ENCODE peak calls at places on chromosome 1, in six cellular contexts. One of them, this sample, is unnamed.

GRCh38 chr1:76160225-76160624 is 85.7 kb downstream of the ST6GALNAC3 start:
- DNase-seq in stomach: no peak
- DNase-seq in upper lobe of left lung: no peak
- DNase-seq in SK-N-SH: no peak
- DNase-seq in transverse colon: no peak
- DNase-seq in A549: no peak
- DNase-seq in this sample: no peak

GRCh38 chr1:23168079-23168461 is 586 bp downstream of the LUZP1 start:
- DNase-seq in stomach: no peak
- DNase-seq in upper lobe of left lung: peak; percentile 88
- DNase-seq in SK-N-SH: peak; percentile 87
- DNase-seq in transverse colon: peak; percentile 39
- DNase-seq in A549: no peak
- DNase-seq in this sample: peak; percentile 41

GRCh38 chr1:233064988-233065387 is 114.6 kb downstream of the NTPCR start:
- DNase-seq in stomach: no peak
- DNase-seq in upper lobe of left lung: no peak
- DNase-seq in SK-N-SH: no peak
- DNase-seq in transverse colon: no peak
- DNase-seq in A549: no peak
- DNase-seq in this sample: no peak

GRCh38 chr1:163275222-163275621 is 46.5 kb upstream of the NUF2 start:
- DNase-seq in stomach: no peak
- DNase-seq in upper lobe of left lung: no peak
- DNase-seq in SK-N-SH: no peak
- DNase-seq in transverse colon: no peak
- DNase-seq in A549: no peak
- DNase-seq in this sample: no peak

GRCh38 chr1:25805863-25806225 is 5.9 kb downstream of the SELENON start:
- DNase-seq in stomach: peak; percentile 61
- DNase-seq in upper lobe of left lung: peak; percentile 34
- DNase-seq in SK-N-SH: no peak
- DNase-seq in transverse colon: no peak
- DNase-seq in A549: no peak
- DNase-seq in this sample: no peak

GRCh38 chr1:72018562-72018961 is 263.8 kb downstream of the NEGR1 start:
- DNase-seq in stomach: no peak
- DNase-seq in upper lobe of left lung: no peak
- DNase-seq in SK-N-SH: no peak
- DNase-seq in transverse colon: no peak
- DNase-seq in A549: no peak
- DNase-seq in this sample: no peak

GRCh38 chr1:212609701-212610574 is 1.4 kb downstream of the ATF3 start:
- DNase-seq in stomach: no peak
- DNase-seq in upper lobe of left lung: no peak
- DNase-seq in SK-N-SH: no peak
- DNase-seq in transverse colon: no peak
- DNase-seq in A549: no peak
- DNase-seq in this sample: no peak

GRCh38 chr1:110134050-110134595 is 16.2 kb upstream of the SLC6A17 start:
- DNase-seq in stomach: no peak
- DNase-seq in upper lobe of left lung: no peak
- DNase-seq in SK-N-SH: no peak
- DNase-seq in transverse colon: no peak
- DNase-seq in A549: no peak
- DNase-seq in this sample: no peak

GRCh38 chr1:28296401-28297220 is 32.2 kb upstream of the MED18 start:
- DNase-seq in stomach: no peak
- DNase-seq in upper lobe of left lung: no peak
- DNase-seq in SK-N-SH: no peak
- DNase-seq in transverse colon: peak; percentile 74
- DNase-seq in A549: no peak
- DNase-seq in this sample: peak; percentile 94

GRCh38 chr1:163535807-163536206 is 214.1 kb downstream of the NUF2 start:
- DNase-seq in stomach: no peak
- DNase-seq in upper lobe of left lung: no peak
- DNase-seq in SK-N-SH: peak; percentile 12
- DNase-seq in transverse colon: no peak
- DNase-seq in A549: no peak
- DNase-seq in this sample: no peak

GRCh38 chr1:15090373-15090772 is 63.2 kb upstream of the TMEM51 start:
- DNase-seq in stomach: peak; percentile 95
- DNase-seq in upper lobe of left lung: peak; percentile 89
- DNase-seq in SK-N-SH: no peak
- DNase-seq in transverse colon: peak; percentile 88
- DNase-seq in A549: no peak
- DNase-seq in this sample: no peak

GRCh38 chr1:162973381-162973795 is 95.8 kb upstream of the RGS4 start:
- DNase-seq in stomach: no peak
- DNase-seq in upper lobe of left lung: no peak
- DNase-seq in SK-N-SH: no peak
- DNase-seq in transverse colon: no peak
- DNase-seq in A549: no peak
- DNase-seq in this sample: no peak

GRCh38 chr1:233245191-233245765 is 50.2 kb downstream of the PCNX2 start:
- DNase-seq in stomach: no peak
- DNase-seq in upper lobe of left lung: no peak
- DNase-seq in SK-N-SH: no peak
- DNase-seq in transverse colon: no peak
- DNase-seq in A549: no peak
- DNase-seq in this sample: no peak

GRCh38 chr1:93979718-93980319 is 70.6 kb upstream of the GCLM start:
- DNase-seq in stomach: no peak
- DNase-seq in upper lobe of left lung: no peak
- DNase-seq in SK-N-SH: no peak
- DNase-seq in transverse colon: peak; percentile 54
- DNase-seq in A549: no peak
- DNase-seq in this sample: peak; percentile 75

GRCh38 chr1:60255565-60255964 is 182.0 kb upstream of the C1orf87 start:
- DNase-seq in stomach: no peak
- DNase-seq in upper lobe of left lung: no peak
- DNase-seq in SK-N-SH: no peak
- DNase-seq in transverse colon: no peak
- DNase-seq in A549: no peak
- DNase-seq in this sample: no peak

GRCh38 chr1:92769856-92770255 is 15.1 kb downstream of the EVI5 start:
- DNase-seq in stomach: no peak
- DNase-seq in upper lobe of left lung: no peak
- DNase-seq in SK-N-SH: no peak
- DNase-seq in transverse colon: no peak
- DNase-seq in A549: no peak
- DNase-seq in this sample: no peak

GRCh38 chr1:159775716-159776115 is 5.0 kb upstream of the DUSP23 start:
- DNase-seq in stomach: no peak
- DNase-seq in upper lobe of left lung: no peak
- DNase-seq in SK-N-SH: no peak
- DNase-seq in transverse colon: no peak
- DNase-seq in A549: no peak
- DNase-seq in this sample: no peak

GRCh38 chr1:234062166-234062565 is 157.7 kb downstream of the SLC35F3 start:
- DNase-seq in stomach: no peak
- DNase-seq in upper lobe of left lung: no peak
- DNase-seq in SK-N-SH: no peak
- DNase-seq in transverse colon: no peak
- DNase-seq in A549: no peak
- DNase-seq in this sample: no peak

GRCh38 chr1:210910020-210910575 is 223.8 kb downstream of the KCNH1 start:
- DNase-seq in stomach: no peak
- DNase-seq in upper lobe of left lung: no peak
- DNase-seq in SK-N-SH: no peak
- DNase-seq in transverse colon: no peak
- DNase-seq in A549: no peak
- DNase-seq in this sample: no peak

GRCh38 chr1:207830788-207831187 is 78.9 kb downstream of the CD46 start:
- DNase-seq in stomach: peak; percentile 65
- DNase-seq in upper lobe of left lung: no peak
- DNase-seq in SK-N-SH: no peak
- DNase-seq in transverse colon: no peak
- DNase-seq in A549: no peak
- DNase-seq in this sample: no peak

GRCh38 chr1:51791888-51792287 is 86.6 kb downstream of the NRDC start:
- DNase-seq in stomach: no peak
- DNase-seq in upper lobe of left lung: no peak
- DNase-seq in SK-N-SH: no peak
- DNase-seq in transverse colon: no peak
- DNase-seq in A549: no peak
- DNase-seq in this sample: no peak

GRCh38 chr1:228540161-228540917 is 53.2 kb downstream of the RNF187 start:
- DNase-seq in stomach: no peak
- DNase-seq in upper lobe of left lung: no peak
- DNase-seq in SK-N-SH: no peak
- DNase-seq in transverse colon: no peak
- DNase-seq in A549: no peak
- DNase-seq in this sample: no peak

GRCh38 chr1:77415585-77415984 is 133.8 kb downstream of the AK5 start:
- DNase-seq in stomach: no peak
- DNase-seq in upper lobe of left lung: no peak
- DNase-seq in SK-N-SH: no peak
- DNase-seq in transverse colon: no peak
- DNase-seq in A549: no peak
- DNase-seq in this sample: no peak

GRCh38 chr1:74195339-74195738 is 2.6 kb downstream of the LRRIQ3 start:
- DNase-seq in stomach: no peak
- DNase-seq in upper lobe of left lung: no peak
- DNase-seq in SK-N-SH: no peak
- DNase-seq in transverse colon: no peak
- DNase-seq in A549: no peak
- DNase-seq in this sample: no peak

GRCh38 chr1:149945206-149945605 is 8.5 kb upstream of the MTMR11 start:
- DNase-seq in stomach: no peak
- DNase-seq in upper lobe of left lung: no peak
- DNase-seq in SK-N-SH: no peak
- DNase-seq in transverse colon: no peak
- DNase-seq in A549: no peak
- DNase-seq in this sample: no peak

DNA sequence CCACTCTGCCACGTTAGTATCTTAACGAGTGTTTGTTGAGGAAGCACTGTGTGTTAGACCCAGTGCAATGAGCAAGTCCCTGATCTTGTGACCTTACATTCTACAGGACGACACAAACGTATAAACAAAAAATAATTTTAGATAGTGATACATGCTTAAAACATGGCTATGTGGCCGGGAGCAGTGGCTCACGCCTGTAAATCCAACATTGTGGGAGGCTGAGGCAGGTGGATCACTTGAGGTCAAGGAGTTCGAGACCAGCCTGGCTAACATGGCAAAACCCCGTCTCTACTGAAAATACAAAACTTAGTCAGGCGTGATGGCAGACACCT is 19.6 kb downstream of the MTX1 start:
- DNase-seq in stomach: no peak
- DNase-seq in upper lobe of left lung: no peak
- DNase-seq in SK-N-SH: no peak
- DNase-seq in transverse colon: no peak
- DNase-seq in A549: no peak
- DNase-seq in this sample: no peak
- TF ChIP-seq CTCF in stomach: no peak
- TF ChIP-seq CTCF in upper lobe of left lung: no peak
- TF ChIP-seq CTCF in SK-N-SH: no peak
- TF ChIP-seq CTCF in transverse colon: no peak
- TF ChIP-seq CTCF in A549: no peak
- TF ChIP-seq CTCF in this sample: no peak

GRCh38 chr1:31497601-31498000 is 78.7 kb upstream of the TINAGL1 start:
- DNase-seq in stomach: no peak
- DNase-seq in upper lobe of left lung: no peak
- DNase-seq in SK-N-SH: no peak
- DNase-seq in transverse colon: no peak
- DNase-seq in A549: no peak
- DNase-seq in this sample: no peak
- TF ChIP-seq EP300 in stomach: no peak
- TF ChIP-seq EP300 in upper lobe of left lung: no peak
- TF ChIP-seq EP300 in SK-N-SH: no peak
- TF ChIP-seq EP300 in transverse colon: no peak
- TF ChIP-seq EP300 in A549: no peak
- TF ChIP-seq EP300 in this sample: no peak

GRCh38 chr1:54980528-54981241 is at the start of gene TMEM61:
- DNase-seq in stomach: peak; percentile 58
- DNase-seq in upper lobe of left lung: peak; percentile 87
- DNase-seq in SK-N-SH: peak; percentile 73
- DNase-seq in transverse colon: peak; percentile 53
- DNase-seq in A549: no peak
- DNase-seq in this sample: no peak

GRCh38 chr1:54981466-54981865 is 1.0 kb downstream of the TMEM61 start:
- DNase-seq in stomach: no peak
- DNase-seq in upper lobe of left lung: no peak
- DNase-seq in SK-N-SH: no peak
- DNase-seq in transverse colon: no peak
- DNase-seq in A549: no peak
- DNase-seq in this sample: no peak

GRCh38 chr1:54979327-54979891 is 1.0 kb upstream of the TMEM61 start:
- DNase-seq in stomach: no peak
- DNase-seq in upper lobe of left lung: no peak
- DNase-seq in SK-N-SH: no peak
- DNase-seq in transverse colon: no peak
- DNase-seq in A549: no peak
- DNase-seq in this sample: no peak

GRCh38 chr1:54978528-54979326 is 1.7 kb upstream of the TMEM61 start:
- DNase-seq in stomach: no peak
- DNase-seq in upper lobe of left lung: no peak
- DNase-seq in SK-N-SH: no peak
- DNase-seq in transverse colon: no peak
- DNase-seq in A549: no peak
- DNase-seq in this sample: no peak

DNA sequence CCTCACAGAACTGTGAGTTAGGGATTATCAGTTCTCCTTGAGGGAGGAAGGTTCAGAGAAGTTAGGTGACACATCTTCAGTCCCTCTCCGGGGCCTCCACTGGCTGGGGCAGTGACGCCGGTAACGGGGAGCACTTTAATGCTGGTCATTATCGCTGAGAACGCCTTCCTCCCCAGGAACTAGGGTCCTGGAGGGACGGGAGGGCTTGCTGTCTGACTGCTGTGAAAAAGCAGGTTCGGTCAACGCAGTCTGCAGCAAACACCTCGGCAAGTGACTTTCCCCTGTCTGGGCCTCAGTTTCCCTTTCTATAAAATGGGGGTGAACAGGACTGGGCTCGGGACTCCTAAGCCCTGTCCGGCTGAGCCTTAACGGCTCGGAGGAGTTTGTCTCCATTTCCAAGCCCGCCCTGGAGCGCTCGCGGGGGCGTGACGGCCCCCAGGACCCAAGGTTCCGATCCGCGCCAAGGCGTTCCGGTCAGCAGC is 341 bp upstream of the TMEM61 start:
- DNase-seq in stomach: no peak
- DNase-seq in upper lobe of left lung: no peak
- DNase-seq in SK-N-SH: no peak
- DNase-seq in transverse colon: no peak
- DNase-seq in A549: no peak
- DNase-seq in this sample: no peak
- H3K4me3 ChIP-seq in stomach: peak overlapping the region; percentile 62
- H3K4me3 ChIP-seq in upper lobe of left lung: no peak overlapping the region
- H3K4me3 ChIP-seq in SK-N-SH: peak overlapping the region; percentile 40
- H3K4me3 ChIP-seq in transverse colon: peak overlapping the region; percentile 60
- H3K4me3 ChIP-seq in A549: peak overlapping the region; percentile 57
- H3K4me3 ChIP-seq in this sample: peak overlapping the region; percentile 16

DNA sequence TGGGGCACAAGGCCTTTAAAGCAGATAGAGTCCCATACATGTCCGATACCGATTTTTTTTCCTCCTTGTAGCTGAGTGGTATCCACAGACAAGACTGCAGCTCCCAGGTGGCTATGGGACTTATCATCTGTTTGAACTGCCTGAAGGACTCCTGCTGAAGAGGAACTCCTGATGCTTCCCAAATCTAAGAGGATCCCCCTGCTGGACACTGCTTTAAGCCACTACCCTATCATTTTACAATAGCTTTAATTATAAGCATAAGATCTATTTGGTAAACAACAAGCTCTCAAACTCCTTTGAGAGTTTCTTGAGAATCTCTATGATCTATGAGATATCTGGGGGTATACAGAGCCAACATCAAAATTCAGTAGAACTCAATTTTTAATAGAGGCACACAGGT is 11.7 kb downstream of the NDC1 start:
- DNase-seq in stomach: no peak
- DNase-seq in upper lobe of left lung: no peak
- DNase-seq in SK-N-SH: no peak
- DNase-seq in transverse colon: no peak
- DNase-seq in A549: peak; percentile 7
- DNase-seq in this sample: no peak
- TF ChIP-seq CTCF in stomach: no peak
- TF ChIP-seq CTCF in upper lobe of left lung: no peak
- TF ChIP-seq CTCF in SK-N-SH: peak; percentile 44
- TF ChIP-seq CTCF in transverse colon: no peak
- TF ChIP-seq CTCF in A549: no peak
- TF ChIP-seq CTCF in this sample: no peak